ENCODE peak calls at places on chromosomes 6 and 20, in eight cellular contexts. Z, V, O, W, B, J, S and K are unnamed samples.

GRCh38 chr20:51531141-51531710 is 11.3 kb downstream of the NFATC2 start:
- DNase-seq in Z (no peak), V (peak), O (peak), W (no peak), B (peak), J (no peak), S (no peak), K (no peak)

GRCh38 chr20:14288341-14289330 is 48.8 kb downstream of the FLRT3 start:
- DNase-seq in Z (no peak), V (peak), O (peak), W (no peak), B (peak), J (no peak), S (no peak), K (no peak)

GRCh38 chr6:72031471-72031870 is 145.1 kb downstream of the RIMS1 start:
- DNase-seq in Z (no peak), V (no peak), O (peak), W (no peak), B (no peak), J (no peak), S (no peak), K (no peak)

GRCh38 chr6:2245103-2245953 is at the start of gene GMDS:
- DNase-seq in Z (peak), V (peak), O (peak), W (peak), B (peak), J (peak), S (peak), K (peak)

GRCh38 chr6:170100046-170100445 is 190.8 kb downstream of the DLL1 start:
- DNase-seq in Z (peak), V (no peak), O (no peak), W (no peak), B (no peak), J (no peak), S (peak), K (no peak)

GRCh38 chr6:107510108-107510507 is 20.2 kb downstream of the SOBP start:
- DNase-seq in Z (no peak), V (no peak), O (no peak), W (no peak), B (no peak), J (no peak), S (no peak), K (no peak)

GRCh38 chr20:19566226-19566960 is 191.7 kb upstream of the RIN2 start:
- DNase-seq in Z (no peak), V (no peak), O (peak), W (no peak), B (no peak), J (no peak), S (no peak), K (no peak)

GRCh38 chr6:21479140-21479539 is 114.4 kb upstream of the SOX4 start:
- DNase-seq in Z (no peak), V (no peak), O (peak), W (no peak), B (no peak), J (no peak), S (no peak), K (no peak)

GRCh38 chr6:89734526-89734925 is 85.1 kb downstream of the MDN1 start:
- DNase-seq in Z (no peak), V (no peak), O (peak), W (no peak), B (no peak), J (no peak), S (no peak), K (no peak)

GRCh38 chr6:20978176-20978614 is 443.9 kb downstream of the CDKAL1 start:
- DNase-seq in Z (no peak), V (no peak), O (peak), W (no peak), B (no peak), J (no peak), S (no peak), K (no peak)

GRCh38 chr6:93088675-93089575 is 330.4 kb downstream of the EPHA7 start:
- DNase-seq in Z (no peak), V (no peak), O (peak), W (no peak), B (no peak), J (no peak), S (no peak), K (no peak)

GRCh38 chr20:7656662-7657061 is 283.6 kb downstream of the HAO1 start:
- DNase-seq in Z (no peak), V (no peak), O (no peak), W (no peak), B (no peak), J (no peak), S (no peak), K (no peak)

GRCh38 chr6:79717989-79718388 is 86.9 kb downstream of the SH3BGRL2 start:
- DNase-seq in Z (no peak), V (no peak), O (no peak), W (no peak), B (no peak), J (no peak), S (no peak), K (no peak)

GRCh38 chr6:165611294-165611693 is 51.7 kb downstream of the PDE10A start:
- DNase-seq in Z (no peak), V (no peak), O (no peak), W (no peak), B (no peak), J (no peak), S (no peak), K (no peak)

GRCh38 chr6:24274441-24275083 is 83.3 kb downstream of the DCDC2 start:
- DNase-seq in Z (no peak), V (no peak), O (peak), W (no peak), B (no peak), J (no peak), S (no peak), K (no peak)

GRCh38 chr6:134379086-134379485 is 61.2 kb upstream of the SGK1 start:
- DNase-seq in Z (no peak), V (peak), O (no peak), W (peak), B (peak), J (no peak), S (peak), K (no peak)

GRCh38 chr6:142440603-142441293 is 138.9 kb downstream of the ADGRG6 start:
- DNase-seq in Z (no peak), V (no peak), O (no peak), W (no peak), B (no peak), J (no peak), S (peak), K (no peak)

GRCh38 chr20:5513975-5514516 is 197.3 kb upstream of the PROKR2 start:
- DNase-seq in Z (no peak), V (peak), O (peak), W (no peak), B (no peak), J (no peak), S (no peak), K (no peak)

GRCh38 chr6:14059791-14060436 is 57.7 kb upstream of the CD83 start:
- DNase-seq in Z (no peak), V (no peak), O (peak), W (peak), B (no peak), J (no peak), S (no peak), K (no peak)

GRCh38 chr6:53647437-53648094 is 18.0 kb downstream of the KLHL31 start:
- DNase-seq in Z (no peak), V (no peak), O (peak), W (no peak), B (no peak), J (no peak), S (no peak), K (no peak)
- H3K27ac ChIP-seq in Z (no peak), V (no peak), O (no peak), W (peak), B (no peak), J (no peak), S (no peak), K (no peak)

GRCh38 chr6:43606019-43606418 is 23.0 kb downstream of the GTPBP2 start:
- DNase-seq in Z (no peak), V (no peak), O (no peak), W (no peak), B (no peak), J (no peak), S (no peak), K (no peak)

GRCh38 chr6:43608310-43608763 is 20.7 kb downstream of the GTPBP2 start:
- DNase-seq in Z (no peak), V (peak), O (peak), W (no peak), B (no peak), J (peak), S (peak), K (peak)

GRCh38 chr6:43608783-43609182 is 20.3 kb downstream of the GTPBP2 start:
- DNase-seq in Z (no peak), V (no peak), O (no peak), W (no peak), B (no peak), J (no peak), S (no peak), K (no peak)

GRCh38 chr6:43600595-43600994 is 24.6 kb downstream of the POLH start:
- DNase-seq in Z (no peak), V (no peak), O (no peak), W (no peak), B (no peak), J (no peak), S (no peak), K (no peak)

GRCh38 chr6:43604174-43604573 is 24.9 kb downstream of the GTPBP2 start:
- DNase-seq in Z (no peak), V (no peak), O (peak), W (no peak), B (peak), J (no peak), S (no peak), K (no peak)
- H3K27ac ChIP-seq in Z (no peak), V (no peak), O (no peak), W (no peak), B (no peak), J (no peak), S (no peak), K (no peak)

GRCh38 chr6:69973763-69974162 is 107.4 kb downstream of the COL19A1 start:
- DNase-seq in Z (no peak), V (no peak), O (no peak), W (no peak), B (no peak), J (no peak), S (no peak), K (no peak)
- H3K27ac ChIP-seq in Z (no peak), V (no peak), O (no peak), W (no peak), B (no peak), J (no peak), S (no peak), K (no peak)

DNA sequence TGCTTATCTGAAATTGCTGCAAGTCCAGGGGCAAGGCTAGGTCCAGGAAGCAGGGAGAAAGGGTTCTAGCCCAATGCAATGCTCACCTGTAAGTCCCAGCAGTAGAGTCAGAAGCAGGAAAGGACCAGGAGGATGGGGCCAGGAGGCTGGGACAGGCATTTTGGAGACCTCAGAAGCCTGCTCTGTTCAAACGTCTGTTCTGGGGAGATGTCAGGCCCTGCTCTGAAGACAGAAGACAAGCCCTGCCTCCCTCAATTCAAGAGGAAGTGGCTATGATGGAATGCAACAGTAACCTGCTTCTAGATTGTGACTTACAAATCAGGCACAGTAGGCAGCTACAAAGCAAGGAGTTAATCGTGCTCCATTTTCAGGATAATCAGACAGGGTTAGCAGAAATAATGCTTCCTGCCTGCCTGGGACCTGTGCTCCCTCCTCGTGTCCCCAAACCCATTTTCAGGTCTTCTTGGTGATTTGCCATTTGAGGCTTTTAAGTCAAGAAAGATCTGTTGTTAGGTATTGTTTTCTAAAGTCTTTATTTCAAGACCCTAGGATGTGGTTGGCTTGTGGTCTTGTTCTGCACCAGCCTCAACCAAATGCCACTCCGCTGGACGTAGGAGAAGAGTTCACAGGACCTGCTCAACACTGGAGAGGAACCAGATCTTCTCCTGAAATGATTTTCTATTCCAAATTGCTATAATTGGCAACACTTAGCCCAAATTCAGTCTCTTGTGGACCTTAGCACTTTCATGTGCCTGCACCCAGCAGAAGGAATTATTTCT is at the start of gene SIRPG:
- DNase-seq in Z (no peak), V (no peak), O (no peak), W (no peak), B (no peak), J (no peak), S (no peak), K (no peak)
- H3K27ac ChIP-seq in Z (no peak), V (no peak), O (no peak), W (peak), B (no peak), J (no peak), S (no peak), K (no peak)

GRCh38 chr20:10113746-10114145 is 79.0 kb downstream of the ANKEF1 start:
- DNase-seq in Z (no peak), V (no peak), O (peak), W (no peak), B (no peak), J (no peak), S (no peak), K (no peak)
- H3K27ac ChIP-seq in Z (no peak), V (no peak), O (no peak), W (no peak), B (no peak), J (no peak), S (no peak), K (no peak)

GRCh38 chr6:104954091-104954797 is 2.7 kb upstream of the LIN28B start:
- DNase-seq in Z (no peak), V (no peak), O (no peak), W (no peak), B (no peak), J (no peak), S (no peak), K (no peak)

GRCh38 chr6:104952911-104953409 is 3.9 kb upstream of the LIN28B start:
- DNase-seq in Z (no peak), V (no peak), O (no peak), W (no peak), B (no peak), J (no peak), S (peak), K (no peak)

GRCh38 chr6:104955491-104955890 is 1.4 kb upstream of the LIN28B start:
- DNase-seq in Z (no peak), V (no peak), O (no peak), W (no peak), B (no peak), J (no peak), S (peak), K (no peak)

GRCh38 chr6:104951677-104952076 is 5.2 kb upstream of the LIN28B start:
- DNase-seq in Z (no peak), V (no peak), O (no peak), W (no peak), B (no peak), J (no peak), S (no peak), K (no peak)

GRCh38 chr6:104953410-104953953 is 3.4 kb upstream of the LIN28B start:
- DNase-seq in Z (no peak), V (no peak), O (no peak), W (no peak), B (no peak), J (no peak), S (peak), K (no peak)
- H3K27ac ChIP-seq in Z (no peak), V (no peak), O (no peak), W (no peak), B (no peak), J (no peak), S (peak), K (no peak)

DNA sequence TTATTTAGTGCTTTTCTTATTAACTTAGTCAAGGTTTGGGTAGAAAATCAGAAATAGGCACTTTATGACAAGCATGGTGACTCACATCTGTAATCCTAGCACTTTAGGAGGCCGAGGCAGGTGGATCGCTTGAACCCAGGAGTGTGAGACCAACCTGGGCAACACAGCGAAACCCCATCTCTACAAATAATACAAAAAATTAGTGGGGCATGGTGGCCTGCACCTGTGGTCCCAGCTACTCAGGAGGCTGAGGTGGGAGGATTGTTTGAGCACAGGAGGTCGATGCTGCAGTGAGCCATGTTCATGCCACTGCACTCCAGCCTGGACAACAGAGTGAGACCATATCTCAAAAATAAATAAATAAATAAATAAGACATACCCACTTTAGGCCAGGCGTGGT is 51.3 kb upstream of the THEMIS start:
- DNase-seq in Z (no peak), V (no peak), O (no peak), W (no peak), B (no peak), J (no peak), S (no peak), K (no peak)
- H3K27ac ChIP-seq in Z (no peak), V (no peak), O (no peak), W (peak), B (no peak), J (no peak), S (no peak), K (no peak)

DNA sequence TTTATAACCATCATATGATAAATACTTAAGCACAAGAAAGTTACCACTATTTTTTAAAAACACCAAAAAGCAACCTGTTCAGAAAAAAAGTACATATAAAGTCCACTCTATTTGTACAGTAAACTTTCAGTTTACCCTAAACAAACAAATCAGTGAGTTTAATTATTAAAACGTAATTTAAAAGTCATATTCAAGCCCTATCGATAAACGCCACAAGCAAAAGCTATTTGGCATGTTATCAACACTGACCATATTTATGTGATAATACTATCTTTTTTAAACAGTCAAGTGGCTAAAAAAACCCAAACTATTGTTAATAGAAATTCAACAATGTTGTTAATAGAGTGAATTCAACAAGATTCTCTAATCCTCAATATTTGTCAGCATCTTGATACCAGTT is 1.9 kb downstream of the KATNA1 start:
- DNase-seq in Z (no peak), V (no peak), O (no peak), W (no peak), B (no peak), J (no peak), S (no peak), K (no peak)
- H3K27ac ChIP-seq in Z (no peak), V (no peak), O (no peak), W (no peak), B (peak), J (no peak), S (no peak), K (no peak)

GRCh38 chr20:21315138-21315537 is 12.0 kb downstream of the XRN2 start:
- DNase-seq in Z (no peak), V (no peak), O (peak), W (no peak), B (peak), J (no peak), S (no peak), K (no peak)

GRCh38 chr20:21308340-21308739 is 5.2 kb downstream of the XRN2 start:
- DNase-seq in Z (no peak), V (no peak), O (no peak), W (no peak), B (no peak), J (no peak), S (no peak), K (no peak)

GRCh38 chr20:21303872-21304586 is 898 bp downstream of the XRN2 start:
- DNase-seq in Z (no peak), V (no peak), O (no peak), W (no peak), B (no peak), J (no peak), S (no peak), K (no peak)

GRCh38 chr20:21312813-21313471 is 9.8 kb downstream of the XRN2 start:
- DNase-seq in Z (no peak), V (no peak), O (no peak), W (no peak), B (no peak), J (no peak), S (no peak), K (no peak)

DNA sequence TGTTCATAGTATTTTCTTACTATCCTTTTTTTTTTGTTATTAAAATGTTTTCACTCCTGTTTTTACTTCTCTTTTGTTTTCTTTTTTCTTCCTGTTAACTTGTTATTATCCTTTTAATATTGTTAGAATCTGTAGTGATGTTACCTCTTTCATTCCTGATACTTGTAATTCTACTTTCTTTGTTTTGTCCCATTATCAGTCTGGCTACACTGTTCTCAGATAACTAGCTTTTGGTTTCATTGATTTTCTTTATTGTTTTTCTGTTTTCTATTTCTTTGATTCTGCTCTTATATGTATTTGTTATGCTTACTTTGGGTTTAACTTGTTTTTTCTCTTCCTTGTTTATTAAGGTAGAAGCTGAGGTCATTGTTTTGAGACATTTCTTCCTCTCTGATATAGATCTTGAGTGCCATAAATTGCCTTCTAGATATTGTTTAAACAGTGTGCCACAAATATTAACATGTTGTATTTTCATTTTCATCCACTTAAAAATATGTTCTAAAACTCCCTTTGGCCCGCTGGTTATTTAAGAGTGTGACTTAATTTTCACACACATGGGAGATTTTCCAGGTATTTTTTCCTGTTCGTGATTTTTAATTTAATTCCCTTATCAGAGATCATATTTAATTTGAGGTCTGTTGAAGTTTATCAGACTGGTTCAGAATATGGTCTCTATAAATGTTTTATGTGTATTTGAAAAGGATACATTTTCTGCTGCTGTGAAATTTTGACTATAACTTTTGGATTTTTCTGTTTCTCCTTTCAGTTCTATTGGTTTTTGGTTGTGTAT is 6.7 kb downstream of the XRN2 start:
- DNase-seq in Z (no peak), V (no peak), O (no peak), W (no peak), B (no peak), J (no peak), S (no peak), K (no peak)
- H3K27ac ChIP-seq in Z (no peak), V (no peak), O (no peak), W (no peak), B (no peak), J (no peak), S (no peak), K (no peak)